ENCODE peak calls at places on chromosome 18, in eight cellular contexts. One of them, this sample, is unnamed.

GRCh38 chr18:5998907-5999306 is 103.6 kb upstream of the TMEM200C start:
- DNase-seq in neural progenitor cell: no peak
- DNase-seq in HCT116: no peak
- DNase-seq in mammary epithelial cell: no peak
- DNase-seq in fibroblast of lung: no peak
- DNase-seq in NT2/D1: no peak
- DNase-seq in colonic mucosa: no peak
- DNase-seq in GM23248: no peak
- DNase-seq in this sample: no peak

GRCh38 chr18:48983793-48984437 is 33.1 kb upstream of the SMAD7 start:
- DNase-seq in neural progenitor cell: no peak
- DNase-seq in fibroblast of lung: no peak
- DNase-seq in GM23248: peak
- DNase-seq in HCT116: no peak
- DNase-seq in mammary epithelial cell: no peak
- DNase-seq in NT2/D1: no peak
- DNase-seq in colonic mucosa: no peak
- DNase-seq in this sample: peak

GRCh38 chr18:63617049-63617995 is 26.7 kb downstream of the SERPINB4 start:
- DNase-seq in HCT116: no peak
- DNase-seq in NT2/D1: no peak
- DNase-seq in GM23248: no peak
- DNase-seq in colonic mucosa: no peak
- DNase-seq in mammary epithelial cell: no peak
- DNase-seq in fibroblast of lung: no peak
- DNase-seq in neural progenitor cell: no peak
- DNase-seq in this sample: no peak

GRCh38 chr18:13137939-13138821 is 80.4 kb upstream of the LDLRAD4 start:
- DNase-seq in fibroblast of lung: no peak
- DNase-seq in NT2/D1: no peak
- DNase-seq in colonic mucosa: peak
- DNase-seq in GM23248: peak
- DNase-seq in neural progenitor cell: no peak
- DNase-seq in HCT116: no peak
- DNase-seq in mammary epithelial cell: no peak
- DNase-seq in this sample: no peak

GRCh38 chr18:9810216-9810804 is 75.5 kb upstream of the TXNDC2 start:
- DNase-seq in GM23248: no peak
- DNase-seq in fibroblast of lung: peak
- DNase-seq in NT2/D1: no peak
- DNase-seq in colonic mucosa: no peak
- DNase-seq in HCT116: no peak
- DNase-seq in mammary epithelial cell: no peak
- DNase-seq in neural progenitor cell: no peak
- DNase-seq in this sample: no peak

GRCh38 chr18:47191956-47192355 is 15.8 kb upstream of the IER3IP1 start:
- DNase-seq in fibroblast of lung: no peak
- DNase-seq in HCT116: no peak
- DNase-seq in NT2/D1: no peak
- DNase-seq in colonic mucosa: no peak
- DNase-seq in GM23248: peak
- DNase-seq in mammary epithelial cell: peak
- DNase-seq in neural progenitor cell: no peak
- DNase-seq in this sample: no peak

GRCh38 chr18:12554796-12555388 is 103.0 kb downstream of the SPIRE1 start:
- DNase-seq in GM23248: no peak
- DNase-seq in fibroblast of lung: no peak
- DNase-seq in NT2/D1: no peak
- DNase-seq in colonic mucosa: no peak
- DNase-seq in mammary epithelial cell: no peak
- DNase-seq in neural progenitor cell: no peak
- DNase-seq in HCT116: no peak
- DNase-seq in this sample: no peak

GRCh38 chr18:34117319-34117718 is 107.4 kb downstream of the NOL4 start:
- DNase-seq in fibroblast of lung: no peak
- DNase-seq in HCT116: no peak
- DNase-seq in mammary epithelial cell: no peak
- DNase-seq in neural progenitor cell: peak
- DNase-seq in NT2/D1: no peak
- DNase-seq in colonic mucosa: no peak
- DNase-seq in GM23248: no peak
- DNase-seq in this sample: no peak

GRCh38 chr18:24875761-24876160 is 415.3 kb downstream of the HRH4 start:
- DNase-seq in fibroblast of lung: no peak
- DNase-seq in neural progenitor cell: peak
- DNase-seq in HCT116: no peak
- DNase-seq in colonic mucosa: no peak
- DNase-seq in NT2/D1: no peak
- DNase-seq in mammary epithelial cell: no peak
- DNase-seq in GM23248: peak
- DNase-seq in this sample: no peak

GRCh38 chr18:25099838-25100393 is 252.1 kb downstream of the ZNF521 start:
- DNase-seq in NT2/D1: no peak
- DNase-seq in HCT116: no peak
- DNase-seq in GM23248: peak
- DNase-seq in mammary epithelial cell: no peak
- DNase-seq in fibroblast of lung: no peak
- DNase-seq in neural progenitor cell: no peak
- DNase-seq in colonic mucosa: no peak
- DNase-seq in this sample: no peak

GRCh38 chr18:9952633-9953416 is 39.0 kb downstream of the VAPA start:
- DNase-seq in NT2/D1: no peak
- DNase-seq in neural progenitor cell: no peak
- DNase-seq in GM23248: peak
- DNase-seq in fibroblast of lung: peak
- DNase-seq in colonic mucosa: no peak
- DNase-seq in HCT116: no peak
- DNase-seq in mammary epithelial cell: peak
- DNase-seq in this sample: no peak

GRCh38 chr18:37654711-37655369 is 89.2 kb upstream of the CELF4 start:
- DNase-seq in mammary epithelial cell: no peak
- DNase-seq in fibroblast of lung: no peak
- DNase-seq in NT2/D1: no peak
- DNase-seq in colonic mucosa: no peak
- DNase-seq in neural progenitor cell: no peak
- DNase-seq in GM23248: no peak
- DNase-seq in HCT116: no peak
- DNase-seq in this sample: no peak

GRCh38 chr18:58813821-58814220 is 50.9 kb upstream of the ZNF532 start:
- DNase-seq in fibroblast of lung: no peak
- DNase-seq in NT2/D1: no peak
- DNase-seq in colonic mucosa: no peak
- DNase-seq in GM23248: no peak
- DNase-seq in mammary epithelial cell: no peak
- DNase-seq in neural progenitor cell: no peak
- DNase-seq in HCT116: no peak
- DNase-seq in this sample: no peak

GRCh38 chr18:65091737-65092329 is 659.0 kb upstream of the CDH7 start:
- DNase-seq in fibroblast of lung: peak
- DNase-seq in GM23248: peak
- DNase-seq in NT2/D1: peak
- DNase-seq in neural progenitor cell: peak
- DNase-seq in colonic mucosa: peak
- DNase-seq in mammary epithelial cell: no peak
- DNase-seq in HCT116: no peak
- DNase-seq in this sample: no peak

GRCh38 chr18:75455249-75456183 is 28.0 kb upstream of the SMIM21 start:
- DNase-seq in HCT116: no peak
- DNase-seq in colonic mucosa: no peak
- DNase-seq in GM23248: peak
- DNase-seq in NT2/D1: no peak
- DNase-seq in neural progenitor cell: peak
- DNase-seq in fibroblast of lung: peak
- DNase-seq in mammary epithelial cell: no peak
- DNase-seq in this sample: peak
- H3K4me3 ChIP-seq in HCT116: no peak
- H3K4me3 ChIP-seq in colonic mucosa: peak
- H3K4me3 ChIP-seq in GM23248: peak
- H3K4me3 ChIP-seq in NT2/D1: peak
- H3K4me3 ChIP-seq in neural progenitor cell: peak
- H3K4me3 ChIP-seq in fibroblast of lung: peak
- H3K4me3 ChIP-seq in mammary epithelial cell: no peak
- H3K4me3 ChIP-seq in this sample: peak

GRCh38 chr18:23357992-23358594 is 95.0 kb upstream of the RIOK3 start:
- DNase-seq in colonic mucosa: peak
- DNase-seq in neural progenitor cell: no peak
- DNase-seq in mammary epithelial cell: no peak
- DNase-seq in fibroblast of lung: peak
- DNase-seq in NT2/D1: no peak
- DNase-seq in HCT116: no peak
- DNase-seq in GM23248: no peak
- DNase-seq in this sample: peak
- H3K9ac ChIP-seq in colonic mucosa: peak
- H3K9ac ChIP-seq in neural progenitor cell: no peak
- H3K9ac ChIP-seq in mammary epithelial cell: no peak
- H3K9ac ChIP-seq in fibroblast of lung: no peak
- H3K9ac ChIP-seq in NT2/D1: no peak
- H3K9ac ChIP-seq in HCT116: no peak
- H3K9ac ChIP-seq in GM23248: no peak
- H3K9ac ChIP-seq in this sample: no peak

DNA sequence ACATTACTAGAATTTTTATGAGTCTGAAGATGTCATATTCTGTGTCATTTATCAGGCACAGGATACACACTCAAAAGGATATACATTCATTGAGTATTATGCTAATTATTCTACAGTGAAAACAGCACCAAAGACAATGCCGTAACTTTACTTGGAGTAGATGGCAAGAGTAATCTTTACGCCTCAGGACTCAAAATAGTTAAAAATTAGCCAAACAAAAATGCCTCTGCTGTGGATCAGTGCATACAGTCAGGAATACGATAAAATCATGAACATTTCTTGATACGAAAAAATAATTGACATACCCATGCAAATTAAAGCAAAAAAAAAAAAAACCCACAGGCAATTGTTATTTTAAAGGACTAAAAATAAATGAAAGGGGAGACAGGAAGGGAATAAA is 129.7 kb downstream of the NETO1 start:
- DNase-seq in colonic mucosa: no peak
- DNase-seq in mammary epithelial cell: no peak
- DNase-seq in GM23248: no peak
- DNase-seq in neural progenitor cell: no peak
- DNase-seq in NT2/D1: no peak
- DNase-seq in fibroblast of lung: no peak
- DNase-seq in HCT116: no peak
- DNase-seq in this sample: no peak
- H3K4me3 ChIP-seq in colonic mucosa: no peak
- H3K4me3 ChIP-seq in mammary epithelial cell: no peak
- H3K4me3 ChIP-seq in GM23248: no peak
- H3K4me3 ChIP-seq in neural progenitor cell: no peak
- H3K4me3 ChIP-seq in NT2/D1: no peak
- H3K4me3 ChIP-seq in fibroblast of lung: no peak
- H3K4me3 ChIP-seq in HCT116: no peak
- H3K4me3 ChIP-seq in this sample: no peak

DNA sequence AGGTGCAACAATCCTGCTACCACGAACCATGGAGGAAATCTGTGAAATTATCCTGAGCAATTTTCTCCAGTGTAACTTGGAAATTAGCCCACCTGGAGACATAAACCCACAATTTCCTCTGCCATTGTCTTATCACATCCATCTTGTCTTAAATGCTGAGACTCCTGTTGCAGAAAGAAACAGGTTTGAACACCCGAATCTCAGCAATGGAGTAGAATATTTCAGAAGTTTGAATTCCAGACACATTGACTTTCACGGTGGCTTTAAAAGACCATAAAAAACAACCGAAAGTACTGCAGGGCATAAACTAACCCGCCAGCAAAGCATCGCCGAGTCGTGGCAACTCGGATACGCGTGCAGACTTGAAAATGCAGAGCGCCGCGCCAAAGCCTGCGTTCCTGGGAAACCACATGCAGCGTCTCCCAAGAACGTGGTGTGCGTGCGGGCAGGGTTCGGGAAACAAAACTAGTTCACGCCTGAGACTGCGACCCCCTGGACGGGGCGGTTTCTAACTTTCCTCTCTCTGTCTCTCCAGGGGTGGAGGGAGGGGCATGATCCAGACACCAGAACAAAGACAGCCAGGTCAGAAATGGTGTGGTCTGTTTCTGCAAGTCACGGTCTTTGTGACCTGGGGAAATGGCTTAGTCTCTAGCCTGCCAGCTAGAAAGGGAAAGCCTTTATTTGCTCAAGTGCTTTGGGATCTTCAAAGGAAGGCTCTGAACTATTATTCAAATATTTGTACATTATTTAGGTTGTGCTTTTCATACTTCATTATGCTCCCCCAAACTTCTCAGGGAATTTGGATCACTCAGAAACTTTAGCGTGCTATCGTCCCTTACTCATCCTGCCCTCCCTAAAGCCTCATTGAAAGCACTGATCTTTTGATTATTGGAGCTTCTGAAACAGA is 26.9 kb upstream of the KCTD1 start:
- DNase-seq in colonic mucosa: peak
- DNase-seq in GM23248: peak
- DNase-seq in HCT116: no peak
- DNase-seq in neural progenitor cell: peak
- DNase-seq in fibroblast of lung: peak
- DNase-seq in NT2/D1: no peak
- DNase-seq in mammary epithelial cell: peak
- DNase-seq in this sample: peak
- H3K9ac ChIP-seq in colonic mucosa: peak
- H3K9ac ChIP-seq in GM23248: peak
- H3K9ac ChIP-seq in HCT116: peak
- H3K9ac ChIP-seq in neural progenitor cell: no peak
- H3K9ac ChIP-seq in fibroblast of lung: no peak
- H3K9ac ChIP-seq in NT2/D1: no peak
- H3K9ac ChIP-seq in mammary epithelial cell: peak
- H3K9ac ChIP-seq in this sample: no peak

DNA sequence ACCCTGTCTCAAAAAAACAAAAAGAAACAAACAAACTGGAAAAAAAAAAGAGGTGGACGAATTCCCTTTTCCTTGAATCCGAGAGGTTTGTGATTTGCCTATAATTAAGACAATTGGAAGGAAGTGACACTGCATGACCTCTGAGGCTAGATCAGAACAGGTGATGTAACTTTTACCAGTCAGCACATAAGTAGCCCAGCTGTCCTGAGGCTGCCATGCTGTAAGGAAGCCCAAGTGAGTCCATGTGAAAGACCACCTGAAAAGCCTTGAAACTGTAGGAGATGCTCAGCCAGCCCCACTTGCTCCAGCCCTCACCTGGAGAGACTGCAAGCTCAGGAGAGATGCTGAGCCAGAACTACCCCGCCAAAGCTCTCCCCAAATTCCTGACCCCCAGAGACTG is 166.8 kb downstream of the TGIF1 start:
- DNase-seq in colonic mucosa: no peak
- DNase-seq in HCT116: no peak
- DNase-seq in neural progenitor cell: no peak
- DNase-seq in NT2/D1: no peak
- DNase-seq in fibroblast of lung: no peak
- DNase-seq in mammary epithelial cell: no peak
- DNase-seq in GM23248: no peak
- DNase-seq in this sample: no peak
- H3K4me3 ChIP-seq in colonic mucosa: no peak
- H3K4me3 ChIP-seq in HCT116: no peak
- H3K4me3 ChIP-seq in neural progenitor cell: no peak
- H3K4me3 ChIP-seq in NT2/D1: no peak
- H3K4me3 ChIP-seq in fibroblast of lung: no peak
- H3K4me3 ChIP-seq in mammary epithelial cell: no peak
- H3K4me3 ChIP-seq in GM23248: no peak
- H3K4me3 ChIP-seq in this sample: no peak

This sample was measured in kidney.